ENCODE peak calls at places on chromosomes 13 and 19, in four cellular contexts. P is NCI-H1092 treated with DMSO at 0.1 percent for 48 hours, I is memory B cell, F is NCI-H345. Y is an unnamed sample.

GRCh38 chr13:110150384-110151091 is 156.4 kb downstream of the COL4A1 start:
- DNase-seq in I (no peak), F (peak), P (no peak), Y (no peak)

GRCh38 chr13:112986946-112987345 is 17.9 kb downstream of the MCF2L start:
- DNase-seq in F (no peak), I (no peak), P (no peak), Y (no peak)

GRCh38 chr19:38228491-38229439 is 4.7 kb upstream of the DPF1 start:
- DNase-seq in F (peak), P (peak), I (no peak), Y (peak)

GRCh38 chr19:12859546-12859945 is 21.2 kb downstream of the MAST1 start:
- DNase-seq in P (no peak), I (no peak), F (no peak), Y (no peak)

GRCh38 chr13:112012705-112013085 is 54.3 kb upstream of the SOX1 start:
- DNase-seq in I (no peak), F (no peak), P (no peak), Y (no peak)

GRCh38 chr13:112777637-112778406 is 88.0 kb downstream of the ATP11A start:
- DNase-seq in F (no peak), I (no peak), P (no peak), Y (no peak)

GRCh38 chr19:35721374-35721773 is 3.6 kb downstream of the KMT2B start:
- DNase-seq in P (no peak), F (no peak), I (no peak), Y (no peak)

GRCh38 chr13:42762917-42763316 is 18.5 kb upstream of the FAM216B start:
- DNase-seq in I (no peak), F (no peak), P (no peak), Y (no peak)

GRCh38 chr19:10762656-10763055 is 44.8 kb downstream of the DNM2 start:
- DNase-seq in P (no peak), I (no peak), F (no peak), Y (no peak)

GRCh38 chr19:13012690-13013608 is 17.7 kb downstream of the NFIX start:
- DNase-seq in I (peak), F (no peak), P (no peak), Y (no peak)

GRCh38 chr13:30862707-30863106 is 43.4 kb upstream of the MEDAG start:
- DNase-seq in P (peak), F (no peak), I (no peak), Y (no peak)

GRCh38 chr13:75437582-75438318 is 44.2 kb downstream of the TBC1D4 start:
- DNase-seq in I (no peak), P (no peak), F (no peak), Y (no peak)

GRCh38 chr19:18153555-18154134 is 682 bp downstream of the PIK3R2 start:
- DNase-seq in P (peak), I (no peak), F (no peak), Y (no peak)

GRCh38 chr13:66468656-66469055 is 761.5 kb downstream of the PCDH9 start:
- DNase-seq in I (no peak), F (no peak), P (no peak), Y (no peak)

GRCh38 chr13:40662866-40663265 is 3.6 kb downstream of the FOXO1 start:
- DNase-seq in P (no peak), F (no peak), I (no peak), Y (no peak)

GRCh38 chr19:9941646-9942045 is 5.3 kb upstream of the OLFM2 start:
- DNase-seq in I (no peak), P (no peak), F (no peak), Y (no peak)

GRCh38 chr19:32873560-32873959 is 4.0 kb upstream of the SLC7A9 start:
- DNase-seq in P (no peak), F (no peak), I (no peak), Y (no peak)

GRCh38 chr13:20553309-20553708 is 13.6 kb upstream of the IFT88 start:
- DNase-seq in P (no peak), I (no peak), F (no peak), Y (no peak)

GRCh38 chr13:86554066-86554465 is 754.8 kb upstream of the SLITRK6 start:
- DNase-seq in P (peak), F (peak), I (no peak), Y (no peak)

GRCh38 chr13:67224148-67224846 is 5.8 kb downstream of the PCDH9 start:
- DNase-seq in F (peak), P (peak), I (peak), Y (peak)

GRCh38 chr19:33402421-33403220 is 29.1 kb downstream of the CEBPG start:
- DNase-seq in F (no peak), I (no peak), P (no peak), Y (no peak)

GRCh38 chr19:11538232-11539036 is at the start of gene CNN1:
- DNase-seq in P (no peak), I (no peak), F (no peak), Y (no peak)

GRCh38 chr13:67763316-67763715 is 533.2 kb upstream of the PCDH9 start:
- DNase-seq in P (no peak), F (no peak), I (no peak), Y (no peak)

GRCh38 chr19:45076851-45077730 is 813 bp upstream of the ZNF296 start:
- DNase-seq in F (no peak), P (no peak), I (no peak), Y (peak)

GRCh38 chr13:37014609-37015008 is 14.0 kb downstream of the EXOSC8 start:
- DNase-seq in P (no peak), F (no peak), I (no peak), Y (no peak)

GRCh38 chr19:7921302-7921954 is 1.3 kb downstream of the SNAPC2 start:
- DNase-seq in P (no peak), I (no peak), F (peak), Y (no peak)

GRCh38 chr13:110652231-110652730 is 36.9 kb downstream of the NAXD start:
- DNase-seq in F (no peak), I (no peak), P (no peak), Y (no peak)

GRCh38 chr19:50646074-50646807 is 3.0 kb upstream of the C19orf81 start:
- DNase-seq in I (no peak), P (no peak), F (no peak), Y (no peak)

GRCh38 chr19:28008695-28009094 is 1204.3 kb downstream of the UQCRFS1 start:
- DNase-seq in F (no peak), P (no peak), I (no peak), Y (no peak)

GRCh38 chr13:100721885-100722512 is 47.4 kb upstream of the TMTC4 start:
- DNase-seq in F (peak), P (peak), I (peak), Y (peak)

GRCh38 chr13:85230754-85231153 is 568.5 kb downstream of the SLITRK6 start:
- DNase-seq in I (no peak), F (no peak), P (peak), Y (peak)

Y was measured in NCI-H510A treated with DMSO at 0.1 percent for 48 hours.